ENCODE peak calls at places on chromosomes 6 and 20, in eight cellular contexts. Z is IMR-90; W is GM12864; K is MCF 10A; A is brain microvascular endothelial cell; F is GM23338; S is upper lobe of left lung; P is CD8-positive, alpha-beta T cell. R is an unnamed sample.

GRCh38 chr6:84074988-84075781 is 41.6 kb downstream of the MRAP2 start:
- DNase-seq in W (no peak), A (peak), S (no peak), P (no peak), K (peak), Z (peak), F (peak), R (no peak)

GRCh38 chr20:4065405-4065841 is 50.1 kb upstream of the RNF24 start:
- DNase-seq in Z (peak), K (peak), A (peak), S (no peak), W (no peak), P (no peak), F (no peak), R (no peak)

GRCh38 chr6:113695506-113695905 is 161.6 kb upstream of the MARCKS start:
- DNase-seq in Z (peak), F (no peak), W (no peak), K (peak), S (no peak), P (no peak), A (no peak), R (no peak)

GRCh38 chr6:72552938-72553337 is 68.9 kb upstream of the KCNQ5 start:
- DNase-seq in Z (peak), K (peak), A (peak), S (no peak), P (no peak), F (no peak), W (no peak), R (no peak)

GRCh38 chr6:107030151-107030550 is 2.2 kb downstream of the MTRES1 start:
- DNase-seq in F (no peak), P (no peak), A (no peak), W (no peak), S (no peak), Z (peak), K (no peak), R (no peak)

GRCh38 chr6:124960757-124961467 is 1.3 kb upstream of the RNF217 start:
- DNase-seq in P (no peak), W (no peak), Z (no peak), F (no peak), S (no peak), A (no peak), K (peak), R (no peak)

GRCh38 chr6:144749263-144749662 is 464.1 kb downstream of the UTRN start:
- DNase-seq in F (no peak), S (no peak), P (no peak), W (no peak), A (no peak), Z (no peak), K (no peak), R (no peak)

GRCh38 chr6:148538251-148539190 is 195.9 kb downstream of the SASH1 start:
- DNase-seq in Z (peak), W (no peak), K (no peak), A (no peak), P (no peak), F (no peak), S (no peak), R (peak)

GRCh38 chr6:75149253-75149652 is 56.6 kb downstream of the COL12A1 start:
- DNase-seq in W (no peak), A (peak), K (peak), F (no peak), P (no peak), Z (peak), S (no peak), R (no peak)

GRCh38 chr6:138970856-138971425 is 17.1 kb downstream of the REPS1 start:
- DNase-seq in F (no peak), S (no peak), W (no peak), P (no peak), A (peak), Z (peak), K (peak), R (no peak)

GRCh38 chr6:128659878-128660622 is 139.7 kb upstream of the PTPRK start:
- DNase-seq in Z (no peak), A (no peak), P (no peak), W (no peak), K (no peak), F (no peak), S (no peak), R (no peak)

GRCh38 chr20:5154543-5154925 is 27.7 kb downstream of the CDS2 start:
- DNase-seq in Z (no peak), K (no peak), A (no peak), F (no peak), W (no peak), P (no peak), S (no peak), R (no peak)

GRCh38 chr6:117266948-117267347 is 1.6 kb downstream of the VGLL2 start:
- DNase-seq in K (no peak), S (no peak), W (no peak), Z (no peak), F (no peak), P (no peak), A (no peak), R (no peak)

GRCh38 chr6:14454467-14454763 is 336.8 kb downstream of the CD83 start:
- DNase-seq in K (no peak), S (no peak), F (no peak), Z (no peak), A (no peak), W (no peak), P (no peak), R (no peak)

GRCh38 chr6:106870069-106870468 is 104.5 kb downstream of the CD24 start:
- DNase-seq in W (no peak), K (peak), A (peak), Z (peak), F (no peak), S (no peak), P (no peak), R (no peak)

GRCh38 chr6:56661298-56661697 is 18.6 kb upstream of the DST start:
- DNase-seq in S (no peak), W (no peak), Z (no peak), P (no peak), A (no peak), F (peak), K (no peak), R (no peak)

GRCh38 chr20:63285636-63286615 is 7.1 kb upstream of the COL20A1 start:
- DNase-seq in S (peak), F (no peak), A (no peak), P (no peak), W (no peak), K (no peak), Z (no peak), R (no peak)

GRCh38 chr6:105692630-105693212 is 289.8 kb upstream of the PREP start:
- DNase-seq in Z (no peak), W (no peak), K (no peak), P (no peak), F (no peak), S (no peak), A (no peak), R (no peak)

GRCh38 chr6:122696079-122696478 is 83.4 kb upstream of the FABP7 start:
- DNase-seq in F (no peak), A (peak), P (no peak), S (no peak), W (no peak), K (peak), Z (peak), R (no peak)

GRCh38 chr6:157158456-157158855 is 164.9 kb downstream of the TMEM242 start:
- DNase-seq in F (no peak), S (no peak), P (no peak), K (no peak), Z (no peak), W (no peak), A (no peak), R (no peak)